ENCODE peak calls at places on chromosomes 12 and 14, in five cellular contexts. X is PC-9, R is left lung, J is endothelial cell of umbilical vein, F is sigmoid colon. S is an unnamed sample.

GRCh38 chr12:49960474-49961110 is 1.1 kb upstream of the AQP5 start:
- DNase-seq in X (no peak), R (no peak), J (no peak), F (no peak), S (no peak)

GRCh38 chr12:81759215-81759991 is at the start of gene PPFIA2:
- DNase-seq in X (no peak), R (peak; percentile 32), J (no peak), F (peak; percentile 58), S (no peak)

GRCh38 chr12:75650989-75651695 is 139.7 kb upstream of the KRR1 start:
- DNase-seq in X (no peak), R (no peak), J (no peak), F (no peak), S (no peak)

GRCh38 chr12:6539276-6540134 is 5.2 kb downstream of the GAPDH start:
- DNase-seq in X (no peak), R (no peak), J (no peak), F (peak; percentile 68), S (no peak)

GRCh38 chr12:34404377-34405285 is 382.3 kb downstream of the ALG10 start:
- DNase-seq in X (no peak), R (peak; percentile 16), J (no peak), F (peak; percentile 38), S (peak; percentile 58)

GRCh38 chr14:31388687-31389413 is 31.5 kb downstream of the HEATR5A start:
- DNase-seq in X (no peak), R (no peak), J (no peak), F (no peak), S (no peak)

GRCh38 chr12:69406217-69406616 is 46.7 kb downstream of the YEATS4 start:
- DNase-seq in X (no peak), R (no peak), J (no peak), F (no peak), S (no peak)

GRCh38 chr14:94079891-94080605 is 954 bp downstream of the DDX24 start:
- DNase-seq in X (no peak), R (no peak), J (peak; percentile 54), F (no peak), S (no peak)

GRCh38 chr14:72738181-72738611 is 155.7 kb downstream of the DPF3 start:
- DNase-seq in X (no peak), R (no peak), J (no peak), F (no peak), S (peak; percentile 34)

GRCh38 chr12:55830601-55831406 is 1.4 kb upstream of the DNAJC14 start:
- DNase-seq in X (no peak), R (peak; percentile 79), J (peak; percentile 76), F (peak; percentile 92), S (peak; percentile 80)

GRCh38 chr14:47675489-47676300 is at the start of gene MDGA2:
- DNase-seq in X (no peak), R (no peak), J (no peak), F (no peak), S (peak; percentile 76)

GRCh38 chr12:79183003-79183402 is 318.4 kb downstream of the SYT1 start:
- DNase-seq in X (no peak), R (no peak), J (peak; percentile 43), F (no peak), S (no peak)

GRCh38 chr12:75910452-75910722 is 121.2 kb downstream of the PHLDA1 start:
- DNase-seq in X (no peak), R (no peak), J (no peak), F (no peak), S (no peak)

GRCh38 chr12:109291531-109292341 is 17.3 kb downstream of the FOXN4 start:
- DNase-seq in X (peak; percentile 54), R (no peak), J (no peak), F (peak; percentile 83), S (no peak)

GRCh38 chr12:109292342-109292711 is 16.8 kb downstream of the FOXN4 start:
- DNase-seq in X (no peak), R (no peak), J (no peak), F (no peak), S (no peak)

GRCh38 chr12:109294286-109294796 is 14.7 kb downstream of the FOXN4 start:
- DNase-seq in X (no peak), R (no peak), J (no peak), F (peak; percentile 32), S (no peak)

GRCh38 chr12:109291117-109291516 is 18.0 kb downstream of the FOXN4 start:
- DNase-seq in X (no peak), R (no peak), J (no peak), F (no peak), S (no peak)

GRCh38 chr12:109293106-109293505 is 16.0 kb downstream of the FOXN4 start:
- DNase-seq in X (no peak), R (no peak), J (no peak), F (peak; percentile 49), S (no peak)
- TF ChIP-seq CTCF in X (no peak), R (no peak), J (no peak), F (no peak), S (no peak)

GRCh38 chr12:100877776-100878175 is 83.2 kb downstream of the ANO4 start:
- DNase-seq in X (no peak), R (no peak), J (no peak), F (no peak), S (no peak)
- TF ChIP-seq CTCF in X (peak; percentile 53), R (no peak), J (peak; percentile 17), F (no peak), S (peak; percentile 65)

DNA sequence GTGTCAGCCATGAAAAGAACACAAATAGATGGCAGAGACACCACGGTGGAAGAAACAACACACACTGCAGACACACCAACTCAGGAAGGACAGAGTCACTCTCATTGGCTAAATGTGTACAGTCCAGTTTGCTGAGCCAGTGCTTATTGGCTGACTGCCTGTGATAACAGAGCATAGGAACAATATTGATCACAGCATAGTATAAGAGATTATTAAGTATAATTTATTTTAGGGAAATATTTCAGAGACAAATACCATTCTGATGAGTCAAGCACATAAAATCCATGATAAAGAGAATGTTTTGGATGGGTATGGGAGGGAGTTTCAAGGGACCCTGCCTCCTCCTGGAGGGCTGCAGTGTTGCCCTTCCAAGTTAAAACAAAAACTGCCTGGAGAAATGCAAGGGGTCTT is 50.9 kb downstream of the BTG1 start:
- DNase-seq in X (no peak), R (no peak), J (peak; percentile 44), F (no peak), S (no peak)
- TF ChIP-seq CTCF in X (no peak), R (no peak), J (peak; percentile 10), F (no peak), S (no peak)

GRCh38 chr12:22333186-22333745 is 1.2 kb downstream of the ST8SIA1 start:
- DNase-seq in X (no peak), R (no peak), J (no peak), F (no peak), S (no peak)
- TF ChIP-seq CTCF in X (no peak), R (no peak), J (no peak), F (no peak), S (no peak)

DNA sequence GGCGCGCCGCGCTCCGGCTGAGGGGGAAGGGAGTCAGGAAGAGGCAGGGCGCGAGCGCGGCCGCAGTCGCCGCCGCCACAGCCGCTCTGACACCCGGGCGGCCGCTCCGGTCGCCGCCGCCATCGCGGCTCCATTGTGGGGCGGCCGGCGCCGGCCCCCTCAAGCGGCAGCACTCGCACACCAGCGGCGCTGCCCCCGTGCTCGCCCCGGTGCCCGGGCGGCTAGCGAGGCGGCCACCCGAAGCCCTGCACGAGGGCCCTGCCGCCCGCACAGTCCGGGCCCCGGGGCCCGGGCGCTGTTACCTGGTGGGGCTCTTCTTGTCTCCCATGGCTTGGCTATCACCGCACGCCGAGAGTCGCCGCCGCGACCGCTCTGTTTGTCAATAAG is 202 bp downstream of the YAF2 start:
- DNase-seq in X (no peak), R (no peak), J (no peak), F (no peak), S (no peak)
- TF ChIP-seq CTCF in X (no peak), R (no peak), J (no peak), F (no peak), S (no peak)

GRCh38 chr14:50955373-50956043 is 11.2 kb upstream of the PYGL start:
- DNase-seq in X (peak; percentile 97), R (peak; percentile 78), J (peak; percentile 73), F (peak; percentile 85), S (no peak)
- TF ChIP-seq CTCF in X (peak; percentile 60), R (no peak), J (peak; percentile 42), F (peak; percentile 34), S (peak; percentile 52)

GRCh38 chr14:21860172-21860571 is 186.6 kb upstream of the OR4E1 start:
- DNase-seq in X (no peak), R (no peak), J (peak; percentile 58), F (no peak), S (no peak)
- TF ChIP-seq CTCF in X (peak; percentile 52), R (peak; percentile 26), J (peak; percentile 48), F (no peak), S (peak; percentile 71)

DNA sequence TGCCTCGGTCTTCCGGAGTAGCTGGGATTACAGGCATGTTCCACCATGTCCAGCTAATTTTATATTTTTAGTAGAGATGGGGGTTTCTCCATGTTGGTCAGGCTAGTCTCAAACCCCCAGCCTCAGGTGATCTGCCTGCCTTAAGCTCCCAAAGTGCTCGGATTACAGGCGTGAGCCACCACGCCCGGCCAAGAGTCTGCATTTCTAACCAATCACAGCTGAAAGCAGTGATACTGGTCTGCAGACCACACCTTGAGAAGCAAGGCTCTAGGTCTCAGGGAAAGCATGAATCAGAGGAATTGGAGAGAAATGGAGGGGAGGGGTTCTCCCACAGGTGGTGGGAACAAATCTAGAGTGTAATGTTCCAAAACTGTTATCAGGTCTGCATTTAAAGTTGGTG is 55.2 kb upstream of the TMEM263 start:
- DNase-seq in X (no peak), R (no peak), J (no peak), F (no peak), S (no peak)
- TF ChIP-seq CTCF in X (no peak), R (no peak), J (no peak), F (no peak), S (no peak)

DNA sequence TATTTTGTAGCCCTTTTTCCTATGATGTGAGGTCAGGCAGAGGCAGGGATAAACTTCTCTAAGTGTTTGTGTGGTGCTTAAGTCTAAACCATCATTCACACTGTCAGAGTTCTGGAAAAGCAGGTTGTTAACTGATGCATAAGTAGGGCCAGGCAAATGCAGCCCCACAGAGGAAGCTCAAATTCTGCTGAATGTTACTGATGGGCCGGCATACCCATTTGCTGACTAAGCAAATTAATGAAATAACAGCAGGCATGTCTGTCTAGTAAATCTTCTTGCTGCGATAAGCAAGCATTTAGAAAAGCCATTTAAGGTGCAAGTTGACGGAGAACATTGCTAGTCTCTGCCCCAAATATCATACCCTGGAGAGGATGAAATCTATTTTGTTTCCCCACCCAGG is 523.2 kb upstream of the CCDC196 start:
- DNase-seq in X (no peak), R (no peak), J (no peak), F (no peak), S (no peak)
- TF ChIP-seq CTCF in X (no peak), R (no peak), J (no peak), F (no peak), S (no peak)

GRCh38 chr12:39503445-39503844 is 60.5 kb upstream of the KIF21A start:
- DNase-seq in X (peak; percentile 71), R (no peak), J (peak; percentile 48), F (no peak), S (no peak)
- TF ChIP-seq CTCF in X (peak; percentile 37), R (no peak), J (peak; percentile 12), F (no peak), S (peak; percentile 31)

S was measured in type B pancreatic cell.